ENCODE peak calls at places on chromosomes 6 and 20, in seven cellular contexts. One of them, this sample, is unnamed.

GRCh38 chr6:165146456-165146855 is 162.9 kb downstream of the C6orf118 start:
- DNase-seq in A172: no peak
- DNase-seq in neuronal stem cell: no peak
- DNase-seq in neural progenitor cell: peak
- DNase-seq in BJ: no peak
- DNase-seq in endothelial cell: no peak
- DNase-seq in non-pigmented ciliary epithelial cell: no peak
- DNase-seq in this sample: no peak

GRCh38 chr20:53779822-53780221 is 186.2 kb upstream of the ZNF217 start:
- DNase-seq in non-pigmented ciliary epithelial cell: no peak
- DNase-seq in BJ: no peak
- DNase-seq in neuronal stem cell: no peak
- DNase-seq in neural progenitor cell: no peak
- DNase-seq in endothelial cell: no peak
- DNase-seq in A172: no peak
- DNase-seq in this sample: no peak

GRCh38 chr6:134099770-134100169 is 47.3 kb upstream of the SLC2A12 start:
- DNase-seq in neural progenitor cell: no peak
- DNase-seq in A172: no peak
- DNase-seq in non-pigmented ciliary epithelial cell: no peak
- DNase-seq in neuronal stem cell: no peak
- DNase-seq in endothelial cell: no peak
- DNase-seq in BJ: no peak
- DNase-seq in this sample: no peak

GRCh38 chr6:5302995-5303622 is 41.8 kb downstream of the FARS2 start:
- DNase-seq in endothelial cell: peak
- DNase-seq in neural progenitor cell: peak
- DNase-seq in BJ: no peak
- DNase-seq in non-pigmented ciliary epithelial cell: no peak
- DNase-seq in neuronal stem cell: peak
- DNase-seq in A172: no peak
- DNase-seq in this sample: no peak

GRCh38 chr6:149221774-149222070 is 95.8 kb upstream of the TAB2 start:
- DNase-seq in BJ: no peak
- DNase-seq in endothelial cell: no peak
- DNase-seq in non-pigmented ciliary epithelial cell: no peak
- DNase-seq in A172: no peak
- DNase-seq in neural progenitor cell: no peak
- DNase-seq in neuronal stem cell: no peak
- DNase-seq in this sample: no peak

GRCh38 chr6:154736613-154737259 is 3.5 kb downstream of the SCAF8 start:
- DNase-seq in non-pigmented ciliary epithelial cell: no peak
- DNase-seq in neuronal stem cell: no peak
- DNase-seq in A172: no peak
- DNase-seq in endothelial cell: no peak
- DNase-seq in BJ: no peak
- DNase-seq in neural progenitor cell: no peak
- DNase-seq in this sample: no peak

GRCh38 chr6:32742374-32742773 is 1.2 kb downstream of the HLA-DQA2 start:
- DNase-seq in neural progenitor cell: no peak
- DNase-seq in neuronal stem cell: no peak
- DNase-seq in BJ: no peak
- DNase-seq in endothelial cell: no peak
- DNase-seq in A172: no peak
- DNase-seq in non-pigmented ciliary epithelial cell: no peak
- DNase-seq in this sample: no peak

GRCh38 chr6:101080597-101080996 is 199.5 kb upstream of the ASCC3 start:
- DNase-seq in A172: peak
- DNase-seq in neuronal stem cell: no peak
- DNase-seq in neural progenitor cell: no peak
- DNase-seq in endothelial cell: no peak
- DNase-seq in BJ: peak
- DNase-seq in non-pigmented ciliary epithelial cell: peak
- DNase-seq in this sample: no peak

GRCh38 chr6:4603856-4604369 is 172.3 kb upstream of the CDYL start:
- DNase-seq in neural progenitor cell: no peak
- DNase-seq in neuronal stem cell: no peak
- DNase-seq in non-pigmented ciliary epithelial cell: no peak
- DNase-seq in A172: no peak
- DNase-seq in BJ: no peak
- DNase-seq in endothelial cell: no peak
- DNase-seq in this sample: no peak

GRCh38 chr6:115271001-115271400 is 789.7 kb downstream of the FRK start:
- DNase-seq in A172: no peak
- DNase-seq in neuronal stem cell: no peak
- DNase-seq in neural progenitor cell: no peak
- DNase-seq in BJ: no peak
- DNase-seq in non-pigmented ciliary epithelial cell: no peak
- DNase-seq in endothelial cell: no peak
- DNase-seq in this sample: no peak

GRCh38 chr6:168315626-168316025 is 4.0 kb downstream of the DACT2 start:
- DNase-seq in neural progenitor cell: no peak
- DNase-seq in A172: no peak
- DNase-seq in BJ: no peak
- DNase-seq in non-pigmented ciliary epithelial cell: no peak
- DNase-seq in neuronal stem cell: no peak
- DNase-seq in endothelial cell: no peak
- DNase-seq in this sample: no peak

GRCh38 chr20:10357974-10358373 is 76.0 kb downstream of the MKKS start:
- DNase-seq in neuronal stem cell: no peak
- DNase-seq in neural progenitor cell: peak
- DNase-seq in endothelial cell: no peak
- DNase-seq in non-pigmented ciliary epithelial cell: no peak
- DNase-seq in BJ: no peak
- DNase-seq in A172: no peak
- DNase-seq in this sample: no peak

GRCh38 chr6:41426438-41426851 is 91.0 kb downstream of the NCR2 start:
- DNase-seq in endothelial cell: no peak
- DNase-seq in non-pigmented ciliary epithelial cell: no peak
- DNase-seq in BJ: no peak
- DNase-seq in A172: no peak
- DNase-seq in neuronal stem cell: no peak
- DNase-seq in neural progenitor cell: peak
- DNase-seq in this sample: no peak

GRCh38 chr6:7836371-7837026 is 74.1 kb downstream of the TXNDC5 start:
- DNase-seq in endothelial cell: no peak
- DNase-seq in A172: no peak
- DNase-seq in neural progenitor cell: no peak
- DNase-seq in neuronal stem cell: no peak
- DNase-seq in non-pigmented ciliary epithelial cell: no peak
- DNase-seq in BJ: no peak
- DNase-seq in this sample: no peak

GRCh38 chr6:20657274-20657800 is 123.1 kb downstream of the CDKAL1 start:
- DNase-seq in neural progenitor cell: no peak
- DNase-seq in endothelial cell: no peak
- DNase-seq in neuronal stem cell: no peak
- DNase-seq in BJ: no peak
- DNase-seq in A172: no peak
- DNase-seq in non-pigmented ciliary epithelial cell: no peak
- DNase-seq in this sample: no peak

GRCh38 chr6:119620846-119621570 is 271.4 kb upstream of the MAN1A1 start:
- DNase-seq in neural progenitor cell: no peak
- DNase-seq in BJ: peak
- DNase-seq in endothelial cell: no peak
- DNase-seq in non-pigmented ciliary epithelial cell: peak
- DNase-seq in neuronal stem cell: no peak
- DNase-seq in A172: peak
- DNase-seq in this sample: peak

GRCh38 chr6:18388252-18388651 is 1.1 kb downstream of the RNF144B start:
- DNase-seq in endothelial cell: no peak
- DNase-seq in non-pigmented ciliary epithelial cell: no peak
- DNase-seq in neuronal stem cell: no peak
- DNase-seq in A172: no peak
- DNase-seq in neural progenitor cell: no peak
- DNase-seq in BJ: no peak
- DNase-seq in this sample: no peak

GRCh38 chr6:71334768-71335167 is 46.2 kb downstream of the OGFRL1 start:
- DNase-seq in A172: no peak
- DNase-seq in endothelial cell: no peak
- DNase-seq in neuronal stem cell: no peak
- DNase-seq in neural progenitor cell: no peak
- DNase-seq in non-pigmented ciliary epithelial cell: no peak
- DNase-seq in BJ: no peak
- DNase-seq in this sample: no peak

GRCh38 chr20:62631336-62632317 is 10.7 kb upstream of the SLCO4A1 start:
- DNase-seq in neural progenitor cell: no peak
- DNase-seq in A172: no peak
- DNase-seq in neuronal stem cell: no peak
- DNase-seq in non-pigmented ciliary epithelial cell: no peak
- DNase-seq in BJ: no peak
- DNase-seq in endothelial cell: no peak
- DNase-seq in this sample: no peak

GRCh38 chr6:151389640-151390275 is 1.6 kb downstream of the ZBTB2 start:
- DNase-seq in neuronal stem cell: no peak
- DNase-seq in A172: peak
- DNase-seq in neural progenitor cell: peak
- DNase-seq in BJ: peak
- DNase-seq in endothelial cell: no peak
- DNase-seq in non-pigmented ciliary epithelial cell: no peak
- DNase-seq in this sample: peak

GRCh38 chr6:89693207-89693606 is 54.7 kb upstream of the LYRM2 start:
- DNase-seq in BJ: no peak
- DNase-seq in non-pigmented ciliary epithelial cell: no peak
- DNase-seq in neural progenitor cell: no peak
- DNase-seq in neuronal stem cell: no peak
- DNase-seq in endothelial cell: no peak
- DNase-seq in A172: no peak
- DNase-seq in this sample: no peak

GRCh38 chr20:48040491-48040890 is 255.2 kb upstream of the SULF2 start:
- DNase-seq in neuronal stem cell: no peak
- DNase-seq in non-pigmented ciliary epithelial cell: no peak
- DNase-seq in endothelial cell: no peak
- DNase-seq in neural progenitor cell: no peak
- DNase-seq in A172: no peak
- DNase-seq in BJ: no peak
- DNase-seq in this sample: no peak

GRCh38 chr6:38942442-38942841 is 106.1 kb upstream of the GLP1R start:
- DNase-seq in neuronal stem cell: no peak
- DNase-seq in neural progenitor cell: no peak
- DNase-seq in BJ: no peak
- DNase-seq in non-pigmented ciliary epithelial cell: no peak
- DNase-seq in endothelial cell: no peak
- DNase-seq in A172: no peak
- DNase-seq in this sample: no peak

GRCh38 chr6:26220353-26220970 is 133.2 kb downstream of the HFE start:
- DNase-seq in A172: no peak
- DNase-seq in non-pigmented ciliary epithelial cell: no peak
- DNase-seq in endothelial cell: no peak
- DNase-seq in neuronal stem cell: no peak
- DNase-seq in neural progenitor cell: no peak
- DNase-seq in BJ: no peak
- DNase-seq in this sample: no peak

GRCh38 chr20:61957961-61958715 is 107.5 kb downstream of the TAF4 start:
- DNase-seq in A172: no peak
- DNase-seq in non-pigmented ciliary epithelial cell: no peak
- DNase-seq in neuronal stem cell: no peak
- DNase-seq in neural progenitor cell: no peak
- DNase-seq in endothelial cell: peak
- DNase-seq in BJ: no peak
- DNase-seq in this sample: no peak